ENCODE peak calls at places on chromosomes 13 and 19, in seven cellular contexts. V is ovary, P is ascending aorta, S is HCT116, Q is breast epithelium, E is IMR-90, W is hepatocyte. H is an unnamed sample. For H3K4me1, the result is how much of the 10 kb centered on the place peaks cover.

GRCh38 chr13:45879666-45880065 is 28.1 kb upstream of the SIAH3 start:
- DNase-seq in S (peak), P (no peak), V (no peak), E (no peak), W (peak), Q (peak), H (peak)

GRCh38 chr13:107006646-107007045 is 438.7 kb upstream of the ARGLU1 start:
- DNase-seq in W (no peak), S (no peak), E (peak), P (no peak), Q (no peak), V (no peak), H (no peak)

GRCh38 chr19:5456130-5456835 is 1.1 kb downstream of the ZNRF4 start:
- DNase-seq in W (no peak), P (no peak), S (no peak), V (no peak), E (no peak), Q (no peak), H (no peak)

GRCh38 chr19:30229524-30230174 is 142.5 kb upstream of the ZNF536 start:
- DNase-seq in P (no peak), V (no peak), Q (no peak), W (peak), S (no peak), E (peak), H (no peak)

GRCh38 chr19:13430790-13431582 is 75.3 kb downstream of the CACNA1A start:
- DNase-seq in P (no peak), E (peak), V (no peak), W (peak), S (peak), Q (no peak), H (peak)

GRCh38 chr13:31970237-31970930 is 61.2 kb upstream of the FRY start:
- DNase-seq in S (no peak), Q (no peak), W (no peak), E (peak), P (no peak), V (no peak), H (no peak)

GRCh38 chr19:58575183-58576041 is 2.3 kb upstream of the MZF1 start:
- DNase-seq in V (peak), Q (peak), W (peak), E (peak), S (peak), P (peak), H (peak)

GRCh38 chr19:43983544-43983911 is 460 bp upstream of the ZNF155 start:
- DNase-seq in S (no peak), V (no peak), Q (no peak), W (no peak), P (no peak), E (no peak), H (no peak)

GRCh38 chr13:110536006-110536693 is 25.4 kb downstream of the RAB20 start:
- DNase-seq in W (no peak), P (peak), V (no peak), Q (no peak), S (no peak), E (no peak), H (no peak)

GRCh38 chr13:110539894-110540293 is 21.6 kb downstream of the RAB20 start:
- DNase-seq in E (no peak), V (no peak), W (no peak), P (no peak), S (no peak), Q (no peak), H (no peak)

GRCh38 chr13:110535526-110535925 is 26.0 kb downstream of the RAB20 start:
- DNase-seq in S (no peak), V (no peak), Q (no peak), E (no peak), P (no peak), W (no peak), H (no peak)

GRCh38 chr13:110538632-110539031 is 22.9 kb downstream of the RAB20 start:
- DNase-seq in P (no peak), V (peak), E (no peak), Q (no peak), S (no peak), W (no peak), H (peak)

GRCh38 chr13:110537116-110537515 is 24.4 kb downstream of the RAB20 start:
- DNase-seq in E (no peak), V (no peak), P (no peak), S (no peak), W (no peak), Q (no peak), H (no peak)
- H3K27ac ChIP-seq in E (no peak), V (no peak), P (peak), S (no peak), W (no peak), Q (no peak), H (no peak)

DNA sequence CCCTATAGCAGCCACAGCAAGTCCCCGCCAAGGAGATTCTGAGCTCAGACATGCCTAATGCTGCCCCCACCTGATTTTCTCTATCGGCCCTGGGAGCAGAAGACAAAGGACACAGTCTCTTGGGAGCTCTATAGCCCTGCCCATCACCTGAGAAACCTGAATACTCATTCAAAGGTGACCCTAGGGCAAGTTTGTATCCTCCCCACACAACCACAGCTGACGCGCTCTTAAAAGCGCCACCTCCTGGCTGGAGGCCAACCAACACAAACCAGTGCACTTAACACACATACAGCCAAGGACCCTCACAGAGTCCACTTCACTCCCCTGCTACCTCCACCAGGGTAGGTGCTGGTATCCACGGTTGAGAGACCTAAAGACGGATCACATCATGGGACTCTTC is 8.8 kb upstream of the IGFL4 start:
- DNase-seq in E (no peak), W (no peak), S (no peak), V (no peak), Q (no peak), P (no peak), H (no peak)
- TF ChIP-seq CTCF in E (no peak), W (no peak), S (peak), V (no peak), Q (no peak), P (no peak), H (no peak)

DNA sequence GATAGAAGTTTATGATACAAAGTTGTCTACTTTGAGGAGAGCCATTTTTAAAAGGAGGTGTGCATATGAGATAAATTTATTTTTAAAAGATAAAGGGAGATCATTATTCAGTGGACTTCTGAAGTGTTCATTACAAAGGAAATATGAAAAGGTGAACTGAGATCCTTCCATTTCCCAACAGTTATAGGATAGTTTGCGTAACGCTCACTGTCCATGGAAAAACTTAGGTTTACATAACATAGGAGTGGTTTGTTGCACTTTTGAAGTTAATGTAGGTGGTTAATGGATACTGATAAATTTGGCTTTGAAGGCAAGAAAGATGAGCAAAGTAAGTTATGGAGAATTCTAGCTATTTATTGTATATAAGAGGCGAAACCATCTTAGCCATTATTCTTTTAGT is 92.5 kb downstream of the WDFY2 start:
- DNase-seq in W (no peak), V (no peak), E (no peak), S (no peak), Q (no peak), P (no peak), H (no peak)
- H3K4me1 ChIP-seq in W (under half), V (under half), E (under half), S (under half), Q (under half), P (under half), H (under half)

DNA sequence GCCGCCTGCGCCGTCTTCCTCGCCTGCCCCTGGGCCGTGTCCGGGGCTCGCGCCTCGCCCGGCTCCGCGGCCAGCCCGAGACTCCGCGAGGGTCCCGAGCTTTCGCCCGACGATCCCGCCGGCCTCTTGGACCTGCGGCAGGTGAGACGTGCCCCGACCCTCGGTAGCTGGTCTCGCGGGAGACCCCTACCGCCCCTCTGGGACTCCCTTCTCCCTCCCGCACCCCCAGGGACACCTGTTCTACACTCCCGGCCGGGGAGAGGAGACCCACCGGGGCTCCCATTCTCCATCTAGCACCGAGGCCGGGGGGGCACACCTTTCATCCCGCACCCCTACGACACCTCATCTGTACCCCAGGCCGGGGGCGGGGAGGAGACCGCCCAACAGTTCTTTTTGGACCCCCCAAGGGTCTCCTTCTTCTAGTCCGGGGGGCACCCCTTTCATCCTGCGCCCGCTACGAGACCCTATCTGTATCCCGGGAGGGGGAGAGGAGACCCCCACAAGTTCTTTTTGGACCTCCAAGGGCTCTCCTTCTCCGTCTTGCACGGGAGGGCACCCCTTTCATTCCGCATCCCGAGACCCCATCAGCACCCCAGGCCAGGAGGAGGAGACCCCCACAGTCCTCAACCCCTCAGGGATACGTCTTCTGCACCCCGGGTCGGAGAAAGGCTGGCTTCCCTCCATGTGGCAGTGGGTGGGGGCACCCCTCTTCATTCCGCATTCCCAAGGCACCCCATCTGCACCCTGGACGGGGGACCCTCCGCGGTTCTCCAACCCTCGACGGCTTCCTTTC is 533 bp downstream of the TNFSF9 start:
- DNase-seq in V (no peak), Q (no peak), P (no peak), S (no peak), E (no peak), W (no peak), H (no peak)
- H3K27ac ChIP-seq in V (no peak), Q (no peak), P (no peak), S (peak), E (no peak), W (no peak), H (peak)

GRCh38 chr13:103184413-103184812 is 118.2 kb upstream of the SLC10A2 start:
- DNase-seq in S (no peak), W (no peak), Q (no peak), P (no peak), V (no peak), E (no peak), H (no peak)

GRCh38 chr13:103190841-103191240 is 124.6 kb upstream of the SLC10A2 start:
- DNase-seq in S (no peak), V (no peak), Q (no peak), W (no peak), E (no peak), P (no peak), H (no peak)

GRCh38 chr13:103187621-103188020 is 121.4 kb upstream of the SLC10A2 start:
- DNase-seq in Q (no peak), P (no peak), S (no peak), E (no peak), W (peak), V (no peak), H (no peak)

GRCh38 chr13:103188688-103189326 is 122.6 kb upstream of the SLC10A2 start:
- DNase-seq in E (no peak), V (no peak), W (peak), Q (no peak), P (no peak), S (no peak), H (no peak)
- TF ChIP-seq CTCF in E (peak), V (no peak), W (peak), Q (no peak), P (no peak), S (peak), H (peak)

GRCh38 chr19:46979103-46979769 is 40.4 kb upstream of the NPAS1 start:
- DNase-seq in W (no peak), Q (no peak), P (no peak), V (no peak), S (no peak), E (no peak), H (no peak)
- H3K4me1 ChIP-seq in W (under half), Q (under half), P (half or more), V (under half), S (under half), E (under half), H (half or more)